ENCODE peak calls at places on chromosome 11, in four cellular contexts. R, Y, X and H are unnamed samples.

GRCh38 chr11:56842829-56843794 is 94.6 kb upstream of the OR9G4 start:
- DNase-seq in R (no peak), Y (no peak), X (no peak), H (no peak)

GRCh38 chr11:70128435-70128906 is 50.4 kb downstream of the ANO1 start:
- DNase-seq in R (peak), Y (no peak), X (no peak), H (no peak)

GRCh38 chr11:30100514-30100913 is 83.7 kb upstream of the KCNA4 start:
- DNase-seq in R (no peak), Y (no peak), X (no peak), H (no peak)

GRCh38 chr11:2774173-2775082 is 74.6 kb upstream of the KCNQ1OT1 start:
- DNase-seq in R (no peak), Y (no peak), X (no peak), H (no peak)

GRCh38 chr11:103294516-103294915 is 185.3 kb downstream of the DYNC2H1 start:
- DNase-seq in R (no peak), Y (no peak), X (no peak), H (no peak)

GRCh38 chr11:75174781-75175370 is 24.0 kb downstream of the SLCO2B1 start:
- DNase-seq in R (peak), Y (peak), X (no peak), H (no peak)

GRCh38 chr11:111535281-111535680 is 5.2 kb upstream of the LAYN start:
- DNase-seq in R (no peak), Y (no peak), X (no peak), H (no peak)

GRCh38 chr11:124644426-124645280 is 22.0 kb downstream of the TBRG1 start:
- DNase-seq in R (peak), Y (peak), X (no peak), H (no peak)

GRCh38 chr11:125588505-125588904 is 4.1 kb upstream of the STT3A start:
- DNase-seq in R (no peak), Y (no peak), X (no peak), H (no peak)

GRCh38 chr11:118892515-118892914 is 8.8 kb downstream of the CXCR5 start:
- DNase-seq in R (no peak), Y (no peak), X (no peak), H (peak)

GRCh38 chr11:16454284-16454683 is 97.9 kb upstream of the SOX6 start:
- DNase-seq in R (no peak), Y (peak), X (no peak), H (no peak)

GRCh38 chr11:34345991-34346480 is 11.8 kb downstream of the ABTB2 start:
- DNase-seq in R (no peak), Y (no peak), X (no peak), H (no peak)

GRCh38 chr11:33692013-33692504 is 8.6 kb downstream of the C11orf91 start:
- DNase-seq in R (no peak), Y (peak), X (no peak), H (no peak)

GRCh38 chr11:3126901-3127691 is 38.0 kb downstream of the OSBPL5 start:
- DNase-seq in R (peak), Y (no peak), X (no peak), H (no peak)

GRCh38 chr11:115409691-115410220 is 94.5 kb downstream of the CADM1 start:
- DNase-seq in R (peak), Y (no peak), X (no peak), H (no peak)

GRCh38 chr11:37532271-37532670 is 934.2 kb upstream of the RAG2 start:
- DNase-seq in R (no peak), Y (no peak), X (no peak), H (no peak)

GRCh38 chr11:114183041-114183511 is 113.1 kb upstream of the NNMT start:
- DNase-seq in R (no peak), Y (no peak), X (no peak), H (no peak)

GRCh38 chr11:19994712-19995111 is 165.6 kb downstream of the DBX1 start:
- DNase-seq in R (no peak), Y (no peak), X (no peak), H (no peak)

GRCh38 chr11:83574516-83574915 is 288.3 kb upstream of the CCDC90B start:
- DNase-seq in R (no peak), Y (no peak), X (no peak), H (no peak)

GRCh38 chr11:104043678-104044239 is 7.3 kb downstream of the DDI1 start:
- DNase-seq in R (no peak), Y (no peak), X (no peak), H (no peak)

GRCh38 chr11:85718991-85719807 is 33.2 kb upstream of the CCDC89 start:
- DNase-seq in R (peak), Y (peak), X (no peak), H (no peak)

GRCh38 chr11:111851636-111852035 is 19.7 kb downstream of the ALG9 start:
- DNase-seq in R (no peak), Y (no peak), X (no peak), H (no peak)

GRCh38 chr11:62461740-62462522 is 43.1 kb downstream of the SCGB1A1 start:
- DNase-seq in R (no peak), Y (no peak), X (no peak), H (no peak)

GRCh38 chr11:124829986-124830385 is 29.8 kb upstream of the MSANTD2 start:
- DNase-seq in R (no peak), Y (no peak), X (no peak), H (no peak)

GRCh38 chr11:33970984-33971466 is 79.1 kb upstream of the LMO2 start:
- DNase-seq in R (peak), Y (no peak), X (no peak), H (peak)

GRCh38 chr11:1964955-1965354 is 17.8 kb downstream of the MRPL23 start:
- DNase-seq in R (no peak), Y (no peak), X (no peak), H (no peak)

GRCh38 chr11:36744375-36745168 is 146.5 kb upstream of the RAG2 start:
- DNase-seq in R (peak), Y (no peak), X (no peak), H (no peak)

GRCh38 chr11:7575841-7576451 is 62.1 kb downstream of the PPFIBP2 start:
- DNase-seq in R (no peak), Y (no peak), X (no peak), H (peak)

GRCh38 chr11:60870276-60870675 is 2.9 kb downstream of the ZP1 start:
- DNase-seq in R (no peak), Y (no peak), X (no peak), H (no peak)

GRCh38 chr11:70225629-70226582 is 22.8 kb downstream of the FADD start:
- DNase-seq in R (no peak), Y (no peak), X (no peak), H (no peak)

GRCh38 chr11:808427-809286 is 1.1 kb upstream of the RPLP2 start:
- DNase-seq in R (no peak), Y (no peak), X (no peak), H (no peak)

GRCh38 chr11:62435741-62436485 is 17.1 kb downstream of the SCGB1A1 start:
- DNase-seq in R (no peak), Y (no peak), X (no peak), H (no peak)

GRCh38 chr11:69943066-69943465 is 123.8 kb upstream of the FGF3 start:
- DNase-seq in R (no peak), Y (no peak), X (no peak), H (no peak)

DNA sequence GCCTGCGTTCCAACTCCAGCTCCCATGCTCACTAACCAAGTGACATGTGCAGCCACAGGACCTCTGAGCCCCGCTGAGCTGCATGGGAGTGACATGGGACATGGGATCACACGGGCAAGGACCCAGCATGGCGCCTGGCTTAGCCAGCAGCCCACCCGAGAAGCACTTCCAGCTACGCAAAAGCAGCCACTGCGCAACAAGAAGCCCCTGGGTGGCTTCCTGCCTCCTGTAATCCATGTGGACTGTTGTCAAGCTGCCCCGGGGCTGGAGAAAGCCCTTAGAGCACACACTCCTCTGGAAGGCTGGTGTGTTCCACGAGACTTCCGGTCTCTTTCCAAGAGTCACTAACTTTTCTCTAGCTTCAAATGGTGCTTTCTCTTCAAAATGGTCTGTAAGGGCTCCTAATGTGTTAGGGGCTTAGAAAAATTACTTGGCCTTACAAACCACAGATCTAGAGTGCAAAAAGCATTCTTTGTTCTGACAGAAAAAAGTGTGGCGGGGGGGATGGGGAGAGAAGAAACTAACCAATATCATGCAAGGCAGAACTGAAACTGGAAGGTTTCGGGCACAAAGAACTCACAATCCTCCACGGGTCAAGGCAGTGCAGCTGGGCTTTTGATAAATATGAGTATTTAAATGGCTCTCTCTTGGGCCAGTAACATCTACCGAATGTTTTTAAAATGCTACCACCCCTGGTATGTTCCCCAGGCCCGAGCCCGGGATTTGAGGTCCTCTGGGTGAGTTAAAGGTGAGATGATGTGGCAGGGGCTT is 5.5 kb downstream of the C11orf24 start:
- DNase-seq in R (no peak), Y (no peak), X (no peak), H (peak)
- TF ChIP-seq CTCF in R (no peak), Y (no peak), X (no peak), H (no peak)

GRCh38 chr11:63997801-63998332 is 11.6 kb downstream of the OTUB1 start:
- DNase-seq in R (no peak), Y (no peak), X (no peak), H (no peak)

GRCh38 chr11:63997104-63997700 is 11.0 kb downstream of the OTUB1 start:
- DNase-seq in R (no peak), Y (no peak), X (no peak), H (no peak)

GRCh38 chr11:64000026-64000739 is 13.9 kb downstream of the OTUB1 start:
- DNase-seq in R (peak), Y (no peak), X (no peak), H (peak)

GRCh38 chr11:63999349-64000025 is 13.2 kb downstream of the OTUB1 start:
- DNase-seq in R (peak), Y (no peak), X (no peak), H (peak)

DNA sequence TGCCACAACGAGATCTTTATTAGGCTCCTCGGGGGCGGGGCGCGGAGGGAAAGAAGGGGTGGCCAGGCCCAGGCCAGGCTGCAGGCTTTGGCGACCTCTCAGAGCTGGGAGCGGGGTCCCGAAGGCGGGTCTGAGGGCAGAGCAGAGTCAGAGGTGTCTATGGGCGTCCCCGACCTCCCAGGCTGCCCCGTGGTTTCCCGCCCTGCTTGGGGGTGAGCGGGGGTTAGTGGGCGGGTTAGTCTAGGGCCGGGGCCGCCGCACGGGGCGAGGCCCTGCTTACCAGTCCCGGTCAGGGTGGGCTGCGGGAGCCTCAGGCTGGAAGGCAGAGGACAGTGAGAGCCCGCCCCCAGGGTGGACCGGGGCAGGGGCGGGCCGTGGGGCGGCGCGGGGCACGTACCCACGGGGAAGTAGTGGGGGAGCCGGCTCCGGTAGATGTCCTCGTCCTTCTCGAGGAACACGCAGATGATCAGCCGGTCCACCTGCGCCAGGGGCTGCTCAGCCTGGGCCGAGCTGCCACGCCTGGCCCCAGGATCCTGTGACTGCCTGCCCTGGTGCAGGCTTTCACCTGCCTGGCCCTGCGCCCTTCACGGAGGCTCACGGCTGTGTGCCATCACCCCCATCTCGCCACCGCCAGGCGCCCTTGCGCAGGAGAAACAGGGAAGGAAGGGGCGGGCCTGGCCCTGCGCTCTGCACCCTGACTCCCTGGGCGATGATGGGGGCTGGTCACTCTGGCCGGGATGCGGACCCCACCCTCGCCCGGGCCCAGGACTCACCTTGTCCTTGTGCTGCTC is 12.5 kb downstream of the OTUB1 start:
- DNase-seq in R (peak), Y (no peak), X (no peak), H (no peak)
- TF ChIP-seq CTCF in R (no peak), Y (no peak), X (no peak), H (no peak)

GRCh38 chr11:58900479-58901420 is 38.5 kb upstream of the GLYATL1 start:
- DNase-seq in R (peak), Y (no peak), X (no peak), H (peak)
- TF ChIP-seq CTCF in R (peak), Y (peak), X (peak), H (peak)

GRCh38 chr11:95324826-95325225 is 93.8 kb upstream of the SESN3 start:
- DNase-seq in R (no peak), Y (no peak), X (no peak), H (no peak)

GRCh38 chr11:95325777-95326258 is 94.8 kb upstream of the SESN3 start:
- DNase-seq in R (no peak), Y (no peak), X (no peak), H (no peak)

GRCh38 chr11:95322546-95322945 is 91.5 kb upstream of the SESN3 start:
- DNase-seq in R (no peak), Y (peak), X (no peak), H (no peak)

GRCh38 chr11:95330332-95330731 is 99.3 kb upstream of the SESN3 start:
- DNase-seq in R (no peak), Y (no peak), X (no peak), H (no peak)

GRCh38 chr11:95327273-95327948 is 96.4 kb upstream of the SESN3 start:
- DNase-seq in R (no peak), Y (no peak), X (no peak), H (no peak)
- TF ChIP-seq CTCF in R (no peak), Y (no peak), X (no peak), H (no peak)

GRCh38 chr11:17719028-17719939 is at the start of gene MYOD1:
- DNase-seq in R (peak), Y (no peak), X (no peak), H (no peak)
- TF ChIP-seq CTCF in R (no peak), Y (no peak), X (no peak), H (no peak)

GRCh38 chr11:64602466-64603070 is 11.5 kb downstream of the SLC22A12 start:
- DNase-seq in R (no peak), Y (no peak), X (no peak), H (no peak)

GRCh38 chr11:64605248-64605560 is 14.2 kb downstream of the SLC22A12 start:
- DNase-seq in R (no peak), Y (no peak), X (no peak), H (no peak)

GRCh38 chr11:64605656-64606585 is 14.9 kb downstream of the SLC22A12 start:
- DNase-seq in R (no peak), Y (no peak), X (no peak), H (no peak)

GRCh38 chr11:64603411-64604110 is 12.5 kb downstream of the SLC22A12 start:
- DNase-seq in R (no peak), Y (no peak), X (no peak), H (no peak)

DNA sequence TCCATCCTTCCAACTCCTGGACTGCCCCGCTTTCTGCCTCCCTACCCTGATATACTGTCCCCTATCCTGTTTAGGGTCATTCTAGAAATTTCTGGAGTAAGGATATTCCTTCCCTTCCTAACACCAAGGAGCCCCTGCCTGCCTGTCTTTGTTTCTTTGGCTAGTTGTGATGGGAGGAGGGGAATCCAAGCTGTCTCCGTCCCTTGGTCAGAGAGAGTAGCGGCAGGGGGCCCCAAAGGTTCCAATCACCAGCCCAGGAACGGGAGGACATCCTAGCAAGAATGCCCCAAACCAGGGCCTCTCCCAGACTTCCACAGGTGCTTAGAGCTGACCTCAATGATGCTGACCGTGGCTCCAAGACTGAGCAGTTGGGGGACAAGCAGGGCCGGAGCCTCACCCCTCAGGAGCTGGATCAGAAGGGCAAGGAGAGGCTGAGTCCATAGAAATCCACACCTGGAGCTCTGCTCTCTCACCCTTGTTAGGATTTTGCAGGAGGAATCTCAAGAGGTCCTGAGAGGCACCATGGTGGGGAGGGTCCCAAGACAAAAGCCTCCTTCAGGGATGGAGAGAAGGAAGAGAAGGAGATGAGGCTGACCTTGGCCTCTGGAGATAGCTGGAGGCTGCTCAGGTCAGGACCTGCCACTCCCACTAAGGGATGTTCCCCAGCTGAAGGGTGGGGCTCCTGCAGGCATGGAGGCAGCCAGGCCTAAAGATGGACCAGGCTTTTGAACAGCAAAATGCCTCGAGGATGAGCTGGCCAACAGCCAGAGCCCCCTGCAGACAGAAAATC is 13.6 kb downstream of the SLC22A12 start:
- DNase-seq in R (no peak), Y (no peak), X (no peak), H (no peak)
- TF ChIP-seq CTCF in R (no peak), Y (no peak), X (no peak), H (no peak)

DNA sequence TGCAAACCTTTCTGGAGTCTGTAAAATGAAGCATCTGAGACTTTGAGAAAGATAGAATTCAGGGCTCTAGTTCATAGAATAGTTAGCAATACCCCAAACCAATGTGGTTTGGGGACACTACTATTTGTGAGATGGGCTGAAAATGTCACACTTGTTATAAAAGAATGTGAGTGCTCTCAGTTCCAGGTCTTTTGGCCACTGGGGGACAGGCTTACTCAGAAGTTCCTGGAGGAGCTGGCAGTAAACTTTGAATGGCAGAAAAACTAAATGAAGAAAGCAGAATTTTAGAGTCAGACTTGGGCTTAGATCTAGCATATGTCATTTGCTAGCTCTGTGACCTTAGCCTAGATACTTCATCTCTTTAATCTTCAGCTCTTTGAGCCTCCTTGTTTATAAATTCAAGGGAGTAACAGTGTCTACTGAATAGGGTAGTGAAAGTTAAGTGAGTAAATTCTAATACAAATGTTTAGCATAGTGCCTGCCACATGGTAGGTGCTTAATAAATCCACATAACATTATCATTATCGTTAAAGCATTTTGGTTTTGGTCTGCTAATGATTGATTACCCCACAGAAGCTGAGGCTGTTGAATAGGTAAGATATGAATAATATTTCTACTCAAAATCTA is 3.7 kb downstream of the LYVE1 start:
- DNase-seq in R (no peak), Y (no peak), X (no peak), H (no peak)
- TF ChIP-seq CTCF in R (no peak), Y (peak), X (peak), H (peak)